ENCODE peak calls at places on chromosome 5, in six cellular contexts. One of them, this sample, is unnamed.
A peak's percentile ranks its signal among the peaks of the same experiment; 100 is the strongest.

GRCh38 chr5:159240301-159240870 is 22.7 kb upstream of the UBLCP1 start:
- DNase-seq in cardiac fibroblast: peak; percentile 45
- DNase-seq in stimulated activated CD4-positive, alpha-beta T cell treated with anti-CD3 and anti-CD28 coated beads, Interleukin-1b, Interleukin-23, amount 100 ng/mL, for 24 hours: no peak
- DNase-seq in fibroblast of pulmonary artery: no peak
- DNase-seq in glomerular endothelial cell: no peak
- DNase-seq in activated naive CD4-positive, alpha-beta T cell treated with anti-CD3 and anti-CD28 coated beads, Interleukin-2, amount 10 ng/mL, durations not matched to agents 7 days and 5 days: no peak
- DNase-seq in this sample: peak; percentile 54

GRCh38 chr5:129631946-129632345 is 115.9 kb upstream of the MINAR2 start:
- DNase-seq in cardiac fibroblast: peak; percentile 43
- DNase-seq in stimulated activated CD4-positive, alpha-beta T cell treated with anti-CD3 and anti-CD28 coated beads, Interleukin-1b, Interleukin-23, amount 100 ng/mL, for 24 hours: no peak
- DNase-seq in fibroblast of pulmonary artery: peak; percentile 18
- DNase-seq in glomerular endothelial cell: no peak
- DNase-seq in activated naive CD4-positive, alpha-beta T cell treated with anti-CD3 and anti-CD28 coated beads, Interleukin-2, amount 10 ng/mL, durations not matched to agents 7 days and 5 days: no peak
- DNase-seq in this sample: no peak

GRCh38 chr5:113197456-113198200 is 221.0 kb downstream of the DCP2 start:
- DNase-seq in cardiac fibroblast: no peak
- DNase-seq in stimulated activated CD4-positive, alpha-beta T cell treated with anti-CD3 and anti-CD28 coated beads, Interleukin-1b, Interleukin-23, amount 100 ng/mL, for 24 hours: no peak
- DNase-seq in fibroblast of pulmonary artery: no peak
- DNase-seq in glomerular endothelial cell: no peak
- DNase-seq in activated naive CD4-positive, alpha-beta T cell treated with anti-CD3 and anti-CD28 coated beads, Interleukin-2, amount 10 ng/mL, durations not matched to agents 7 days and 5 days: no peak
- DNase-seq in this sample: no peak

GRCh38 chr5:114953559-114953958 is 216.1 kb downstream of the TRIM36 start:
- DNase-seq in cardiac fibroblast: no peak
- DNase-seq in stimulated activated CD4-positive, alpha-beta T cell treated with anti-CD3 and anti-CD28 coated beads, Interleukin-1b, Interleukin-23, amount 100 ng/mL, for 24 hours: no peak
- DNase-seq in fibroblast of pulmonary artery: no peak
- DNase-seq in glomerular endothelial cell: no peak
- DNase-seq in activated naive CD4-positive, alpha-beta T cell treated with anti-CD3 and anti-CD28 coated beads, Interleukin-2, amount 10 ng/mL, durations not matched to agents 7 days and 5 days: no peak
- DNase-seq in this sample: no peak

GRCh38 chr5:140336388-140336787 is 10.0 kb downstream of the HBEGF start:
- DNase-seq in cardiac fibroblast: no peak
- DNase-seq in stimulated activated CD4-positive, alpha-beta T cell treated with anti-CD3 and anti-CD28 coated beads, Interleukin-1b, Interleukin-23, amount 100 ng/mL, for 24 hours: no peak
- DNase-seq in fibroblast of pulmonary artery: no peak
- DNase-seq in glomerular endothelial cell: no peak
- DNase-seq in activated naive CD4-positive, alpha-beta T cell treated with anti-CD3 and anti-CD28 coated beads, Interleukin-2, amount 10 ng/mL, durations not matched to agents 7 days and 5 days: no peak
- DNase-seq in this sample: no peak

GRCh38 chr5:111556504-111556903 is 44.2 kb upstream of the STARD4 start:
- DNase-seq in cardiac fibroblast: no peak
- DNase-seq in stimulated activated CD4-positive, alpha-beta T cell treated with anti-CD3 and anti-CD28 coated beads, Interleukin-1b, Interleukin-23, amount 100 ng/mL, for 24 hours: no peak
- DNase-seq in fibroblast of pulmonary artery: no peak
- DNase-seq in glomerular endothelial cell: no peak
- DNase-seq in activated naive CD4-positive, alpha-beta T cell treated with anti-CD3 and anti-CD28 coated beads, Interleukin-2, amount 10 ng/mL, durations not matched to agents 7 days and 5 days: no peak
- DNase-seq in this sample: no peak

GRCh38 chr5:368162-369084 is 46.9 kb downstream of the AHRR start:
- DNase-seq in cardiac fibroblast: peak; percentile 83
- DNase-seq in stimulated activated CD4-positive, alpha-beta T cell treated with anti-CD3 and anti-CD28 coated beads, Interleukin-1b, Interleukin-23, amount 100 ng/mL, for 24 hours: no peak
- DNase-seq in fibroblast of pulmonary artery: peak; percentile 72
- DNase-seq in glomerular endothelial cell: no peak
- DNase-seq in activated naive CD4-positive, alpha-beta T cell treated with anti-CD3 and anti-CD28 coated beads, Interleukin-2, amount 10 ng/mL, durations not matched to agents 7 days and 5 days: no peak
- DNase-seq in this sample: peak; percentile 99

GRCh38 chr5:114473541-114473940 is 111.7 kb downstream of the KCNN2 start:
- DNase-seq in cardiac fibroblast: no peak
- DNase-seq in stimulated activated CD4-positive, alpha-beta T cell treated with anti-CD3 and anti-CD28 coated beads, Interleukin-1b, Interleukin-23, amount 100 ng/mL, for 24 hours: no peak
- DNase-seq in fibroblast of pulmonary artery: no peak
- DNase-seq in glomerular endothelial cell: no peak
- DNase-seq in activated naive CD4-positive, alpha-beta T cell treated with anti-CD3 and anti-CD28 coated beads, Interleukin-2, amount 10 ng/mL, durations not matched to agents 7 days and 5 days: no peak
- DNase-seq in this sample: no peak

GRCh38 chr5:91957671-91958070 is 574.6 kb upstream of the ARRDC3 start:
- DNase-seq in cardiac fibroblast: peak; percentile 5
- DNase-seq in stimulated activated CD4-positive, alpha-beta T cell treated with anti-CD3 and anti-CD28 coated beads, Interleukin-1b, Interleukin-23, amount 100 ng/mL, for 24 hours: no peak
- DNase-seq in fibroblast of pulmonary artery: peak; percentile 29
- DNase-seq in glomerular endothelial cell: no peak
- DNase-seq in activated naive CD4-positive, alpha-beta T cell treated with anti-CD3 and anti-CD28 coated beads, Interleukin-2, amount 10 ng/mL, durations not matched to agents 7 days and 5 days: no peak
- DNase-seq in this sample: no peak

GRCh38 chr5:96776606-96777005 is 31.1 kb downstream of the ERAP1 start:
- DNase-seq in cardiac fibroblast: no peak
- DNase-seq in stimulated activated CD4-positive, alpha-beta T cell treated with anti-CD3 and anti-CD28 coated beads, Interleukin-1b, Interleukin-23, amount 100 ng/mL, for 24 hours: no peak
- DNase-seq in fibroblast of pulmonary artery: no peak
- DNase-seq in glomerular endothelial cell: no peak
- DNase-seq in activated naive CD4-positive, alpha-beta T cell treated with anti-CD3 and anti-CD28 coated beads, Interleukin-2, amount 10 ng/mL, durations not matched to agents 7 days and 5 days: no peak
- DNase-seq in this sample: no peak

GRCh38 chr5:147565524-147565923 is 55.7 kb upstream of the DPYSL3 start:
- DNase-seq in cardiac fibroblast: peak; percentile 79
- DNase-seq in stimulated activated CD4-positive, alpha-beta T cell treated with anti-CD3 and anti-CD28 coated beads, Interleukin-1b, Interleukin-23, amount 100 ng/mL, for 24 hours: no peak
- DNase-seq in fibroblast of pulmonary artery: peak; percentile 63
- DNase-seq in glomerular endothelial cell: no peak
- DNase-seq in activated naive CD4-positive, alpha-beta T cell treated with anti-CD3 and anti-CD28 coated beads, Interleukin-2, amount 10 ng/mL, durations not matched to agents 7 days and 5 days: no peak
- DNase-seq in this sample: peak; percentile 77

GRCh38 chr5:12141496-12141895 is 237.2 kb upstream of the CTNND2 start:
- DNase-seq in cardiac fibroblast: no peak
- DNase-seq in stimulated activated CD4-positive, alpha-beta T cell treated with anti-CD3 and anti-CD28 coated beads, Interleukin-1b, Interleukin-23, amount 100 ng/mL, for 24 hours: no peak
- DNase-seq in fibroblast of pulmonary artery: no peak
- DNase-seq in glomerular endothelial cell: no peak
- DNase-seq in activated naive CD4-positive, alpha-beta T cell treated with anti-CD3 and anti-CD28 coated beads, Interleukin-2, amount 10 ng/mL, durations not matched to agents 7 days and 5 days: no peak
- DNase-seq in this sample: no peak

GRCh38 chr5:54895816-54896341 is 89.5 kb downstream of the ESM1 start:
- DNase-seq in cardiac fibroblast: peak; percentile 69
- DNase-seq in stimulated activated CD4-positive, alpha-beta T cell treated with anti-CD3 and anti-CD28 coated beads, Interleukin-1b, Interleukin-23, amount 100 ng/mL, for 24 hours: no peak
- DNase-seq in fibroblast of pulmonary artery: peak; percentile 75
- DNase-seq in glomerular endothelial cell: peak; percentile 27
- DNase-seq in activated naive CD4-positive, alpha-beta T cell treated with anti-CD3 and anti-CD28 coated beads, Interleukin-2, amount 10 ng/mL, durations not matched to agents 7 days and 5 days: peak; percentile 39
- DNase-seq in this sample: no peak

GRCh38 chr5:71836084-71836483 is 117.0 kb downstream of the CARTPT start:
- DNase-seq in cardiac fibroblast: peak; percentile 44
- DNase-seq in stimulated activated CD4-positive, alpha-beta T cell treated with anti-CD3 and anti-CD28 coated beads, Interleukin-1b, Interleukin-23, amount 100 ng/mL, for 24 hours: no peak
- DNase-seq in fibroblast of pulmonary artery: peak; percentile 34
- DNase-seq in glomerular endothelial cell: no peak
- DNase-seq in activated naive CD4-positive, alpha-beta T cell treated with anti-CD3 and anti-CD28 coated beads, Interleukin-2, amount 10 ng/mL, durations not matched to agents 7 days and 5 days: no peak
- DNase-seq in this sample: peak; percentile 32

GRCh38 chr5:32934529-32934928 is 223.4 kb downstream of the NPR3 start:
- DNase-seq in cardiac fibroblast: no peak
- DNase-seq in stimulated activated CD4-positive, alpha-beta T cell treated with anti-CD3 and anti-CD28 coated beads, Interleukin-1b, Interleukin-23, amount 100 ng/mL, for 24 hours: no peak
- DNase-seq in fibroblast of pulmonary artery: no peak
- DNase-seq in glomerular endothelial cell: no peak
- DNase-seq in activated naive CD4-positive, alpha-beta T cell treated with anti-CD3 and anti-CD28 coated beads, Interleukin-2, amount 10 ng/mL, durations not matched to agents 7 days and 5 days: no peak
- DNase-seq in this sample: peak; percentile 23